ENCODE peak calls at places on chromosomes 4 and X, in seven cellular contexts. T is KBM-7; O is germinal center; A is CD4-positive, alpha-beta T cell; F is nucleus accumbens; L is KG1; B is activated T-cell treated with anti-CD3 and anti-CD28 coated beads for 4 hours. H is an unnamed sample.

GRCh38 chrX:128460835-128461234 is 408.6 kb upstream of the ACTRT1 start:
- DNase-seq in L (no peak), T (no peak), F (no peak), A (no peak), B (no peak), O (no peak), H (no peak)

GRCh38 chrX:96692454-96692853 is 7.8 kb downstream of the DIAPH2 start:
- DNase-seq in L (no peak), O (no peak), T (no peak), A (no peak), B (no peak), F (no peak), H (no peak)

GRCh38 chr4:26692014-26692726 is 108.3 kb downstream of the TBC1D19 start:
- DNase-seq in O (no peak), T (no peak), B (no peak), F (no peak), L (no peak), A (no peak), H (no peak)

GRCh38 chr4:102252171-102252570 is 93.1 kb downstream of the SLC39A8 start:
- DNase-seq in A (no peak), O (no peak), L (no peak), F (no peak), T (no peak), B (no peak), H (no peak)

GRCh38 chr4:4618846-4619245 is 77.0 kb upstream of the STX18 start:
- DNase-seq in A (no peak), L (no peak), O (no peak), B (no peak), F (no peak), T (no peak), H (no peak)

GRCh38 chr4:25002679-25003078 is 28.1 kb downstream of the LGI2 start:
- DNase-seq in F (no peak), A (no peak), T (no peak), L (no peak), B (no peak), O (no peak), H (no peak)

GRCh38 chrX:10579753-10580060 is 40.7 kb downstream of the MID1 start:
- DNase-seq in F (no peak), O (no peak), A (no peak), T (no peak), B (no peak), L (no peak), H (no peak)

GRCh38 chrX:130260316-130260715 is 8.4 kb downstream of the ZNF280C start:
- DNase-seq in A (no peak), T (no peak), L (no peak), F (no peak), O (no peak), B (no peak), H (no peak)

GRCh38 chr4:87502580-87503238 is 26.5 kb downstream of the SPARCL1 start:
- DNase-seq in F (no peak), T (no peak), A (no peak), B (no peak), O (no peak), L (no peak), H (no peak)

GRCh38 chrX:55111578-55112254 is 22.9 kb downstream of the PAGE2 start:
- DNase-seq in T (no peak), B (no peak), L (no peak), A (no peak), O (no peak), F (no peak), H (no peak)

GRCh38 chrX:17377047-17377692 is 2.2 kb downstream of the NHS start:
- DNase-seq in A (no peak), B (no peak), F (peak), L (no peak), O (no peak), T (no peak), H (no peak)

GRCh38 chr4:6087669-6088068 is 69.4 kb upstream of the C4orf50 start:
- DNase-seq in O (no peak), L (no peak), A (no peak), B (no peak), F (peak), T (peak), H (no peak)

GRCh38 chr4:10589808-10590207 is 94.8 kb downstream of the CLNK start:
- DNase-seq in O (no peak), L (no peak), T (no peak), B (no peak), F (no peak), A (no peak), H (no peak)

GRCh38 chr4:105605493-105605892 is 53.1 kb downstream of the ARHGEF38 start:
- DNase-seq in L (no peak), T (peak), O (no peak), F (no peak), A (no peak), B (no peak), H (no peak)

GRCh38 chrX:4710618-4711433 is 997.4 kb upstream of the PRKX start:
- DNase-seq in O (no peak), T (peak), L (no peak), B (no peak), A (no peak), F (no peak), H (no peak)